ENCODE peak calls at places on chromosomes 2 and 18, in seven cellular contexts. I is sigmoid colon, Q is IMR-90, V is thyroid gland, C is stomach, O is transverse colon, S is breast epithelium. K is an unnamed sample.

GRCh38 chr2:112519506-112519905 is 22.8 kb upstream of the POLR1B start:
- DNase-seq in I (no peak), S (no peak), V (no peak), O (no peak), C (no peak), Q (no peak), K (no peak)

GRCh38 chr18:52826994-52827393 is 487.0 kb downstream of the DCC start:
- DNase-seq in C (no peak), Q (no peak), O (no peak), V (no peak), S (no peak), I (no peak), K (no peak)

GRCh38 chr18:45671366-45671765 is 52.6 kb upstream of the SLC14A1 start:
- DNase-seq in Q (no peak), V (no peak), C (no peak), O (no peak), I (no peak), S (no peak), K (no peak)

GRCh38 chr2:222864296-222864695 is 3.5 kb downstream of the ACSL3 start:
- DNase-seq in Q (peak), S (no peak), C (no peak), I (no peak), V (no peak), O (no peak), K (no peak)

GRCh38 chr18:35993013-35993412 is 20.5 kb downstream of the RMP24 start:
- DNase-seq in I (no peak), C (no peak), S (no peak), O (no peak), Q (no peak), V (no peak), K (no peak)

GRCh38 chr2:139142252-139142651 is 362.1 kb upstream of the NXPH2 start:
- DNase-seq in C (no peak), V (no peak), S (no peak), I (no peak), O (no peak), Q (peak), K (no peak)

GRCh38 chr2:193480187-193480586 is 1285.5 kb upstream of the TMEFF2 start:
- DNase-seq in V (no peak), C (no peak), S (no peak), I (no peak), Q (no peak), O (no peak), K (no peak)

GRCh38 chr18:45755936-45756335 is 32.0 kb downstream of the SLC14A1 start:
- DNase-seq in S (peak), Q (peak), C (peak), V (peak), I (no peak), O (no peak), K (peak)

GRCh38 chr2:65728477-65729180 is 296.2 kb upstream of the SPRED2 start:
- DNase-seq in Q (no peak), S (no peak), V (no peak), O (no peak), C (peak), I (no peak), K (no peak)

GRCh38 chr2:137677466-137677865 is 286.8 kb upstream of the HNMT start:
- DNase-seq in Q (no peak), I (no peak), C (no peak), O (no peak), V (no peak), S (no peak), K (no peak)

GRCh38 chr2:179701524-179702110 is 159.8 kb downstream of the ZNF385B start:
- DNase-seq in O (no peak), S (no peak), Q (peak), I (no peak), C (no peak), V (no peak), K (no peak)

GRCh38 chr2:145846986-145847385 is 1327.1 kb upstream of the ZEB2 start:
- DNase-seq in I (no peak), S (no peak), V (no peak), O (no peak), Q (peak), C (no peak), K (no peak)

GRCh38 chr18:48997681-48997984 is 46.9 kb upstream of the SMAD7 start:
- DNase-seq in Q (no peak), C (no peak), S (no peak), I (no peak), V (no peak), O (no peak), K (no peak)

GRCh38 chr18:79458131-79458838 is 62.6 kb downstream of the NFATC1 start:
- DNase-seq in I (peak), C (peak), O (peak), V (peak), S (no peak), Q (peak), K (peak)

GRCh38 chr2:180790891-180791290 is 189.5 kb upstream of the UBE2E3 start:
- DNase-seq in O (no peak), C (no peak), S (no peak), V (no peak), Q (peak), I (no peak), K (no peak)

GRCh38 chr18:45874501-45875184 is 49.2 kb downstream of the SIGLEC15 start:
- DNase-seq in Q (peak), V (no peak), S (no peak), O (peak), I (no peak), C (no peak), K (no peak)

GRCh38 chr18:2554671-2555070 is 16.6 kb downstream of the METTL4 start:
- DNase-seq in S (no peak), I (no peak), Q (no peak), V (no peak), C (no peak), O (no peak), K (no peak)

GRCh38 chr18:12373032-12373770 is 3.8 kb downstream of the AFG3L2 start:
- DNase-seq in Q (no peak), O (peak), C (peak), V (no peak), S (no peak), I (no peak), K (peak)
- TF ChIP-seq POLR2A in Q (no peak), O (no peak), C (no peak), V (no peak), S (no peak), I (no peak), K (no peak)

DNA sequence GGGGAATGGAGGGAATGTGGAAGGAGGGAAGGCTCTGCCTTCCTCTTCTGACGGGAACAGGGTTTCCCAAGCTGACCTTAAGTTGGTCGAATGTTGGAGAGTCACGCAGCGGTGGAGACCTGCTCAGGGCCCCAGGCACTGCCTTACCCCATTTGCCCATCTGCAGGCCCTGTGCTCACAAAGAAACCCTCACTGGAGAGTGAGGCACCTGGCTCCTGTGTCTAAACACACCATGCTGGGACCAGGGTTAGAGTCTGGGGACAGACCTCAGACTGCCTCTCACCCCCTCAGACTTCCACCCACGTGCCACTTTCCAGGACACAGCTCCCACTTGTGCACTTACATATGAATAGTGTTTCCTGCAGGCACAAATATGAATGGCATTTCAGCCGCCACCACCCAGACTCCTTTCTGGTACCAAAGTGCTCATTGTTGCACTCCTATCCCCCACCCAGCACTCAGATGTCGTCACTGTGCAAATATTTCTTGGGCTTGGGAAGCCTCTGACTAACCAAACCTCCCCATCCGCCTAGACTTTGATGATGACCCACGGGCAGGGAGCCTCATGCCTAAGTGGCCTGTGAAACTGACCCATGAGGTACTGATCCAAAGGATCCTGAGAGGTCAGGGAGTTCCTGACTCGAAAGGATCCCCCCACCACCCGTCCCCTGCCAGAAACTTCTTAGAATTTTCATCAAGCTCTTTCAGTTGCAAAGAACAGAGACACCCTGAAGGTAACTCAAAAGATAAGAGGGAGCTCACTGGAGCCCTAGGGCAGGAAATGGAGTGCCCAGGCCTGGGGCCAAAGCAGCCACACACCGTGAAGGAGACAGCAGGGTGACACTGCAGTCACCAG is 78.3 kb downstream of the STPG4 start:
- DNase-seq in Q (peak), O (peak), S (no peak), I (no peak), C (no peak), V (peak), K (no peak)
- TF ChIP-seq POLR2A in Q (peak), O (no peak), S (no peak), I (no peak), C (no peak), V (no peak), K (no peak)

GRCh38 chr18:77127769-77128671 is 4.6 kb downstream of the MBP start:
- DNase-seq in V (peak), S (peak), O (peak), I (peak), C (no peak), Q (peak), K (no peak)
- TF ChIP-seq POLR2A in V (no peak), S (no peak), O (no peak), I (no peak), C (no peak), Q (no peak), K (no peak)

GRCh38 chr2:54967269-54967668 is 83.0 kb downstream of the RTN4 start:
- DNase-seq in Q (no peak), C (no peak), O (no peak), S (no peak), I (no peak), V (no peak), K (no peak)

GRCh38 chr2:54967759-54968365 is 82.4 kb downstream of the RTN4 start:
- DNase-seq in O (no peak), Q (no peak), S (no peak), C (no peak), V (no peak), I (no peak), K (no peak)

GRCh38 chr2:54966165-54966819 is 84.0 kb downstream of the RTN4 start:
- DNase-seq in C (no peak), Q (no peak), V (no peak), O (no peak), S (no peak), I (no peak), K (no peak)

GRCh38 chr2:54965425-54965824 is 84.8 kb downstream of the RTN4 start:
- DNase-seq in V (no peak), Q (no peak), I (no peak), C (no peak), S (no peak), O (no peak), K (no peak)

DNA sequence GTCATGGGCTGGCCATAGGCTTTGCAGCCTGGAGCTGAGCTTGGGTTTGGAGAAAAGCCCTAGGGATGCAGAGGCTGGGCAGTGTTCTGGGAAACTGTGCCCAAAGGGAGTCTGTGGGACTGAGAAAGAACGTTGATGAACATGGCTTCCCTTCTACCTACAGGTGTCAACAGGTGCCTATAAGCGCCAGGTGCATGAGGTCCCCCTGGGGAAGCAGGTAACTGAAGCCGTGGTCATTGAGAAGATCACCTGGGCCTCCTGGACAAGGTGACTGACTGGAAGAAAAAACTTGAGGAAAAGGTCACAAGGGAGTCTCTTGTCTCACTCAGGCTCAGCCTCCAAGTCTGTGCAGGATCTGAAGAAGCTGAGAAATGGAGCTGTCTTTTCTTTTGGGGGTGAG is 83.4 kb downstream of the RTN4 start:
- DNase-seq in I (no peak), V (no peak), C (no peak), O (no peak), Q (no peak), S (no peak), K (no peak)
- TF ChIP-seq POLR2A in I (no peak), V (no peak), C (no peak), O (no peak), Q (no peak), S (no peak), K (no peak)

GRCh38 chr2:231707625-231708049 is 688 bp upstream of the PTMA start:
- DNase-seq in S (peak), V (no peak), I (no peak), C (no peak), O (no peak), Q (no peak), K (no peak)

GRCh38 chr2:231706731-231707624 is 1.3 kb upstream of the PTMA start:
- DNase-seq in C (peak), S (peak), Q (peak), I (peak), V (peak), O (peak), K (peak)

GRCh38 chr2:231708773-231709635 is 679 bp downstream of the PTMA start:
- DNase-seq in Q (peak), I (no peak), S (peak), V (peak), O (peak), C (peak), K (peak)

GRCh38 chr2:231709636-231709980 is 1.3 kb downstream of the PTMA start:
- DNase-seq in C (peak), O (peak), V (peak), I (peak), Q (no peak), S (peak), K (peak)

DNA sequence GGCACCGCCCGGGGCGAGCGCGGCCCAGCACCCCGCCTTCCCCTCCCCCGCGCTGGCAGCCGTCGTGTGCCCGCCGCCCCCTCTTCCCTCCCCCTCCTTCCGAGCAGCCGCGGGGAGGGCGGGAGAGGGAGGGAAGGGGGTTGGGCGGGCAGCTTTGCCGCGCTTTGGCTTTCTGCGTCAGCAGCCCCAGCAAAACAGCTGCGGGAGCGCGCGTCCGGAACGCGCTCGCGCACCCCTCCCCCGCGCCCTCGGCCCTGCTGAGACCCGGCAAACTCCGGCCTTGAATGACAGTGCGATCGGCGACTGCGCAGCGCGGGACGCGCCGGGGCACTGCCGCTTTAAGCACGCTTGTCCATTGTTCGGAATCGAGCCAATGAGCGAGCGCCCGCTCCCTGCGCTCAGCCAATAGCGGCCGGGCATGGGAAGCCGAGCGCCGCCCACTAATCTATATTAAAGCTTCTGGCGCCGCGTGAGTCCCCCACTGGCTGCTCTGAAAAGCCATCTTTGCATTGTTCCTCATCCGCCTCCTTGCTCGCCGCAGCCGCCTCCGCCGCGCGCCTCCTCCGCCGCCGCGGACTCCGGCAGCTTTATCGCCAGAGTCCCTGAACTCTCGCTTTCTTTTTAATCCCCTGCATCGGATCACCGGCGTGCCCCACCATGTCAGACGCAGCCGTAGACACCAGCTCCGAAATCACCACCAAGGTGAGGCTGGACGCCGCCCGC is at the start of gene PTMA:
- DNase-seq in V (peak), O (peak), S (peak), C (peak), Q (peak), I (peak), K (peak)
- TF ChIP-seq POLR2A in V (peak), O (peak), S (peak), C (peak), Q (peak), I (peak), K (peak)

GRCh38 chr2:99180755-99181647 is at the start of the genes MITD1 and MRPL30:
- DNase-seq in S (peak), V (peak), O (peak), C (peak), I (peak), Q (peak), K (peak)

GRCh38 chr2:99183025-99183424 is 2.0 kb downstream of the MRPL30 start:
- DNase-seq in O (no peak), C (no peak), V (no peak), S (no peak), I (no peak), Q (peak), K (no peak)

GRCh38 chr2:99187011-99187410 is 6.0 kb downstream of the MRPL30 start:
- DNase-seq in S (no peak), I (no peak), C (no peak), O (no peak), Q (no peak), V (no peak), K (no peak)

GRCh38 chr2:99188357-99188756 is 7.4 kb downstream of the MRPL30 start:
- DNase-seq in O (no peak), V (no peak), I (no peak), Q (no peak), S (no peak), C (no peak), K (no peak)

GRCh38 chr2:99184811-99185210 is 3.8 kb downstream of the MRPL30 start:
- DNase-seq in V (no peak), S (no peak), Q (no peak), I (no peak), C (no peak), O (no peak), K (no peak)
- TF ChIP-seq POLR2A in V (no peak), S (no peak), Q (no peak), I (no peak), C (no peak), O (no peak), K (no peak)